ENCODE peak calls at places on chromosomes 6 and 20, in four cellular contexts. One of them, this sample, is unnamed.
A peak's percentile ranks its signal among the peaks of the same experiment; 100 is the strongest.

GRCh38 chr6:127576874-127577273 is at the start of gene C6orf58:
- DNase-seq in cardiac muscle cell: no peak
- DNase-seq in heart left ventricle: no peak
- DNase-seq in kidney epithelial cell: no peak
- DNase-seq in this sample: no peak

GRCh38 chr6:72580281-72580940 is 41.5 kb upstream of the KCNQ5 start:
- DNase-seq in cardiac muscle cell: peak; percentile 89
- DNase-seq in kidney epithelial cell: peak; percentile 4
- DNase-seq in heart left ventricle: no peak
- DNase-seq in this sample: peak; percentile 33

GRCh38 chr6:126539022-126539421 is 199.1 kb downstream of the CENPW start:
- DNase-seq in heart left ventricle: no peak
- DNase-seq in cardiac muscle cell: peak; percentile 37
- DNase-seq in kidney epithelial cell: peak; percentile 48
- DNase-seq in this sample: no peak

GRCh38 chr6:143569035-143569434 is 57.5 kb upstream of the FUCA2 start:
- DNase-seq in heart left ventricle: no peak
- DNase-seq in cardiac muscle cell: peak; percentile 27
- DNase-seq in kidney epithelial cell: no peak
- DNase-seq in this sample: no peak

GRCh38 chr6:158713469-158713868 is 63.6 kb downstream of the SYTL3 start:
- DNase-seq in kidney epithelial cell: no peak
- DNase-seq in cardiac muscle cell: no peak
- DNase-seq in heart left ventricle: no peak
- DNase-seq in this sample: no peak

GRCh38 chr20:43799150-43799711 is 72.4 kb upstream of the GTSF1L start:
- DNase-seq in kidney epithelial cell: no peak
- DNase-seq in cardiac muscle cell: peak; percentile 24
- DNase-seq in heart left ventricle: no peak
- DNase-seq in this sample: no peak

GRCh38 chr6:141956046-141956761 is 176.5 kb upstream of the GJE1 start:
- DNase-seq in kidney epithelial cell: no peak
- DNase-seq in cardiac muscle cell: peak; percentile 40
- DNase-seq in heart left ventricle: peak; percentile 24
- DNase-seq in this sample: no peak

GRCh38 chr6:79724816-79725215 is 93.7 kb downstream of the SH3BGRL2 start:
- DNase-seq in kidney epithelial cell: no peak
- DNase-seq in heart left ventricle: peak; percentile 49
- DNase-seq in cardiac muscle cell: no peak
- DNase-seq in this sample: no peak

GRCh38 chr6:9507136-9507895 is 907.6 kb downstream of the TFAP2A start:
- DNase-seq in kidney epithelial cell: no peak
- DNase-seq in cardiac muscle cell: no peak
- DNase-seq in heart left ventricle: no peak
- DNase-seq in this sample: no peak

GRCh38 chr20:36773548-36774242 is at the start of gene DSN1:
- DNase-seq in heart left ventricle: peak; percentile 98
- DNase-seq in kidney epithelial cell: peak; percentile 82
- DNase-seq in cardiac muscle cell: peak; percentile 98
- DNase-seq in this sample: peak; percentile 98

GRCh38 chr6:156862711-156863110 is 85.5 kb downstream of the ARID1B start:
- DNase-seq in kidney epithelial cell: no peak
- DNase-seq in heart left ventricle: no peak
- DNase-seq in cardiac muscle cell: no peak
- DNase-seq in this sample: no peak

GRCh38 chr6:52306972-52307849 is 22.7 kb upstream of the MCM3 start:
- DNase-seq in cardiac muscle cell: no peak
- DNase-seq in kidney epithelial cell: no peak
- DNase-seq in heart left ventricle: no peak
- DNase-seq in this sample: no peak

GRCh38 chr20:35891375-35891774 is 62.9 kb downstream of the SCAND1 start:
- DNase-seq in heart left ventricle: no peak
- DNase-seq in cardiac muscle cell: peak; percentile 32
- DNase-seq in kidney epithelial cell: no peak
- DNase-seq in this sample: no peak

GRCh38 chr6:110528051-110528929 is 51.9 kb upstream of the SLC22A16 start:
- DNase-seq in heart left ventricle: peak; percentile 39
- DNase-seq in kidney epithelial cell: peak; percentile 69
- DNase-seq in cardiac muscle cell: peak; percentile 78
- DNase-seq in this sample: no peak

GRCh38 chr6:15244605-15245360 is 1.1 kb upstream of the JARID2 start:
- DNase-seq in cardiac muscle cell: peak; percentile 89
- DNase-seq in heart left ventricle: peak; percentile 93
- DNase-seq in kidney epithelial cell: no peak
- DNase-seq in this sample: peak; percentile 82

GRCh38 chr20:50572922-50573777 is 63.0 kb downstream of the PTPN1 start:
- DNase-seq in cardiac muscle cell: peak; percentile 93
- DNase-seq in heart left ventricle: peak; percentile 73
- DNase-seq in kidney epithelial cell: no peak
- DNase-seq in this sample: no peak

GRCh38 chr20:34215711-34216381 is 25.4 kb upstream of the ASIP start:
- DNase-seq in heart left ventricle: peak; percentile 92
- DNase-seq in cardiac muscle cell: peak; percentile 70
- DNase-seq in kidney epithelial cell: peak; percentile 7
- DNase-seq in this sample: peak; percentile 90

GRCh38 chr6:108738684-108739406 is 109.4 kb upstream of the ARMC2 start:
- DNase-seq in heart left ventricle: no peak
- DNase-seq in cardiac muscle cell: no peak
- DNase-seq in kidney epithelial cell: no peak
- DNase-seq in this sample: no peak

GRCh38 chr6:47698342-47698787 is at the start of gene ADGRF4:
- DNase-seq in cardiac muscle cell: peak; percentile 80
- DNase-seq in heart left ventricle: no peak
- DNase-seq in kidney epithelial cell: peak; percentile 88
- DNase-seq in this sample: no peak

GRCh38 chr6:139364982-139365379 is 9.5 kb downstream of the CITED2 start:
- DNase-seq in kidney epithelial cell: no peak
- DNase-seq in heart left ventricle: no peak
- DNase-seq in cardiac muscle cell: no peak
- DNase-seq in this sample: no peak

GRCh38 chr6:15544321-15544900 is 118.4 kb downstream of the DTNBP1 start:
- DNase-seq in kidney epithelial cell: no peak
- DNase-seq in cardiac muscle cell: peak; percentile 64
- DNase-seq in heart left ventricle: no peak
- DNase-seq in this sample: no peak

GRCh38 chr6:107943626-107944439 is 14.2 kb downstream of the SEC63 start:
- DNase-seq in kidney epithelial cell: no peak
- DNase-seq in cardiac muscle cell: no peak
- DNase-seq in heart left ventricle: no peak
- DNase-seq in this sample: no peak

GRCh38 chr6:34341481-34341971 is 50.9 kb downstream of the NUDT3 start:
- DNase-seq in cardiac muscle cell: peak; percentile 42
- DNase-seq in kidney epithelial cell: no peak
- DNase-seq in heart left ventricle: peak; percentile 41
- DNase-seq in this sample: no peak

GRCh38 chr6:33987531-33988021 is 158.3 kb downstream of the GRM4 start:
- DNase-seq in kidney epithelial cell: no peak
- DNase-seq in cardiac muscle cell: no peak
- DNase-seq in heart left ventricle: no peak
- DNase-seq in this sample: no peak

GRCh38 chr6:129105793-129106192 is 222.9 kb downstream of the LAMA2 start:
- DNase-seq in heart left ventricle: no peak
- DNase-seq in kidney epithelial cell: no peak
- DNase-seq in cardiac muscle cell: no peak
- DNase-seq in this sample: no peak

GRCh38 chr6:19417713-19418112 is 419.5 kb upstream of the ID4 start:
- DNase-seq in heart left ventricle: no peak
- DNase-seq in kidney epithelial cell: peak; percentile 65
- DNase-seq in cardiac muscle cell: no peak
- DNase-seq in this sample: no peak

GRCh38 chr6:30887901-30888300 is 3.6 kb downstream of the DDR1 start:
- DNase-seq in cardiac muscle cell: no peak
- DNase-seq in heart left ventricle: no peak
- DNase-seq in kidney epithelial cell: no peak
- DNase-seq in this sample: no peak

GRCh38 chr20:16922834-16923233 is 174.7 kb downstream of the OTOR start:
- DNase-seq in kidney epithelial cell: peak; percentile 44
- DNase-seq in heart left ventricle: no peak
- DNase-seq in cardiac muscle cell: peak; percentile 56
- DNase-seq in this sample: no peak

GRCh38 chr6:28207244-28208179 is 17.6 kb upstream of the ZSCAN9 start:
- DNase-seq in cardiac muscle cell: peak; percentile 26
- DNase-seq in kidney epithelial cell: no peak
- DNase-seq in heart left ventricle: no peak
- DNase-seq in this sample: no peak
- H3K27me3 ChIP-seq in cardiac muscle cell: peaks cover 97% of the 10 kb centered on the region
- H3K27me3 ChIP-seq in kidney epithelial cell: peaks cover 19% of the 10 kb centered on the region
- H3K27me3 ChIP-seq in heart left ventricle: peaks cover 46% of the 10 kb centered on the region
- H3K27me3 ChIP-seq in this sample: peaks cover 65% of the 10 kb centered on the region

DNA sequence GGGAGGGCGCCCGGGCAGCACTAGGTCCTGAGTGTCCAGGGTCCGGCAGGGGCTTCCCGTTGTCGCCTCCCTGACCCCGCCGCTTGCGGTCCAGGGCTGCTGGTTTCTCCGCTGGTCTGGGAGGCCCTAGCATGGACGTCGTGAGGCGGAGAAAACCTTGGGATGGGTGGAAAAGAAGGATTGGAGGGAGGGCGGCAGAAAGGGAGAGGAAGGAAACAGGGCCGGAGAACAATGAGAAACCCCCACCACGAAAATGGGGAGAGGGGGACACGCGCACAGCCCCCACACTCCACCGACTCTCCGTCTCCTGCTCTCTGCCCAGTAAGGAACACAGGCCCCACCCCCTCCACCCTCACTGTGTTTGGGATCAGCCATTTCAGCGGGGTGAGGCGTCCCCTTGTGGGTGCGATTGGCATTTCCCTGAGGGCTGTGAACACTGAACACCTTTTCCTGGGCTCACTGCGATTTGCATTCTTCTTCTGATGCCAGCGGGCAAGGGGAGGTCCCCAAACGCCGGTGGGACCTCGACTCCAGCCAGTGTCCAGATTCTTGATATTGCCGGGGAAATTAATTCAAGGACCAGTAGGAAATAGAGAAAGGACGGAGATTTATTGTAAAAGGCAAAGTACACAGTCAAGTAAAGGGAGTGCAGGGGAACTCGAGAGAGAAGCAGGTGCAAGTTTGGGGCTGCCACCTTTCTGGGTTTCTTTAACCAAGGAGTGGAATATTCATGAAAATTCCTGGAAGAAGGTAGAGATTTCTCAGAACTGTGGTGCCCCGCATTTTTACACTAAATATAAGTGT is 3.3 kb upstream of the RAET1G start:
- DNase-seq in cardiac muscle cell: peak; percentile 79
- DNase-seq in heart left ventricle: peak; percentile 93
- DNase-seq in kidney epithelial cell: peak; percentile 23
- DNase-seq in this sample: peak; percentile 93
- H3K27me3 ChIP-seq in cardiac muscle cell: peaks cover 90% of the 10 kb centered on the region
- H3K27me3 ChIP-seq in heart left ventricle: no peaks in the 10 kb centered on the region
- H3K27me3 ChIP-seq in kidney epithelial cell: peaks cover 16% of the 10 kb centered on the region
- H3K27me3 ChIP-seq in this sample: no peaks in the 10 kb centered on the region

GRCh38 chr20:676315-676937 is 824 bp upstream of the SCRT2 start:
- DNase-seq in cardiac muscle cell: no peak
- DNase-seq in heart left ventricle: peak; percentile 56
- DNase-seq in kidney epithelial cell: no peak
- DNase-seq in this sample: no peak
- H3K27me3 ChIP-seq in cardiac muscle cell: peaks cover 68% of the 10 kb centered on the region
- H3K27me3 ChIP-seq in heart left ventricle: no peaks in the 10 kb centered on the region
- H3K27me3 ChIP-seq in kidney epithelial cell: peaks cover 61% of the 10 kb centered on the region
- H3K27me3 ChIP-seq in this sample: no peaks in the 10 kb centered on the region

DNA sequence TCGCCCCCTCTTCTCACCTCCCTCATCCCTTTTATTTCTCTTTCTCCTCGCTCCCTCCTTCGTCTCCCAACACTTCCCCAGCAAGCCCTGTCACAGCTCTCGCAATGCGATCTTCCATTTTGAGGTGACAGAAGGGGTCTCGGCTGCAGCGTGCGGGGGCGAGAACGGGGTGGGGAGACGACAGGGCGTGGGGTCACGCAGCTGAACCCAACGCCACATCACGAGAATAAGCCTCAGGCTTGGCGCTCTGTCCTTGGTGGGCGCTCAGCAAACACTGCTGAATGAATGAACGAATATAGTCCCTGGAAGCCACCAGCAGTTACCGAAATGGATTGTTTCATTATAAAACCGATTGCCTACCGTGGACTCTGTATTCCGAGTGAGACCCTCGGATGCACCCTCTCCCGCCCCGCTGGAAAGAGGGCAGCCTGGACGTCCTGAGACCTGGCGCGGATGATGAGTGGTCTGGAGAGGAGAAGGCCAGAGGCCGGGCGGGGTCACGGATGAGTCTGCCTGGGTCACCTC is 3.9 kb downstream of the NRN1 start:
- DNase-seq in heart left ventricle: no peak
- DNase-seq in cardiac muscle cell: no peak
- DNase-seq in kidney epithelial cell: no peak
- DNase-seq in this sample: no peak
- H3K27me3 ChIP-seq in heart left ventricle: peaks cover 83% of the 10 kb centered on the region
- H3K27me3 ChIP-seq in cardiac muscle cell: peaks cover 100% of the 10 kb centered on the region
- H3K27me3 ChIP-seq in kidney epithelial cell: peaks cover 95% of the 10 kb centered on the region
- H3K27me3 ChIP-seq in this sample: peaks cover 20% of the 10 kb centered on the region

GRCh38 chr20:62710886-62711702 is 2.5 kb downstream of the NTSR1 start:
- DNase-seq in kidney epithelial cell: no peak
- DNase-seq in heart left ventricle: no peak
- DNase-seq in cardiac muscle cell: no peak
- DNase-seq in this sample: no peak

GRCh38 chr20:62712606-62713005 is 4.0 kb downstream of the NTSR1 start:
- DNase-seq in cardiac muscle cell: no peak
- DNase-seq in heart left ventricle: no peak
- DNase-seq in kidney epithelial cell: no peak
- DNase-seq in this sample: no peak

GRCh38 chr20:62710221-62710885 is 1.7 kb downstream of the NTSR1 start:
- DNase-seq in kidney epithelial cell: no peak
- DNase-seq in cardiac muscle cell: no peak
- DNase-seq in heart left ventricle: no peak
- DNase-seq in this sample: no peak

GRCh38 chr20:62709537-62709905 is 885 bp downstream of the NTSR1 start:
- DNase-seq in heart left ventricle: no peak
- DNase-seq in cardiac muscle cell: no peak
- DNase-seq in kidney epithelial cell: no peak
- DNase-seq in this sample: peak; percentile 15

DNA sequence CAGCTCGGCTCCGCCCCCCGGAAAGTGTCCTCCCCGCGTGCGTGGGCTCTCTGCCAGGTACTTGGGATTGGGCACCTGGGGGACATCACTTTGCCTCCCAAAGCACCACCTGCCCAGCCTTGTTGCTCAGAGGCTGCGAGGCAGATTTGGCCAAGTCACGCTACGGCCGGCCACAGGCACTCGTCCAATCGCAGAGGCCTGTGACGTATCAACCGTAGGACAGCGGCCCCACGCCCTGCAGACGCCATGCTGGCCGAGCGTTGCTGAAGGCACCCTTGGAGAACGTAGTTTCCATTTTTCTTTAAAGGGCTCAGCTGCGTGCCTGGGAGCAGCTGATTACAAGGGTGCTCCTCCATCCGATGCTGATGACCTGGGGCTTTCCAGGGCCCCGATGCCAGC is 3.1 kb downstream of the NTSR1 start:
- DNase-seq in kidney epithelial cell: no peak
- DNase-seq in cardiac muscle cell: no peak
- DNase-seq in heart left ventricle: no peak
- DNase-seq in this sample: no peak
- H3K27me3 ChIP-seq in kidney epithelial cell: peaks cover 51% of the 10 kb centered on the region
- H3K27me3 ChIP-seq in cardiac muscle cell: peaks cover 70% of the 10 kb centered on the region
- H3K27me3 ChIP-seq in heart left ventricle: peaks cover 28% of the 10 kb centered on the region
- H3K27me3 ChIP-seq in this sample: peaks cover 14% of the 10 kb centered on the region

This sample was measured in pancreas.